ENCODE peak calls at places on chromosomes 3 and 15, in eight cellular contexts. N is choroid plexus epithelial cell; O is activated naive CD8-positive, alpha-beta T cell treated with anti-CD3 and anti-CD28 coated beads, Interleukin-2, amount 50 U/mL, for 24 hours; M is GDM1; I is osteoblast; B is heart left ventricle; R is activated T-helper 2 cell treated with anti-CD3 and anti-CD28 coated beads, Interferon-gamma antibody, Interleukin-2, Interleukin-4, amounts not matched to agents 10 μg/mL and 5 μg/mL and 100 μg/mL, durations not matched to agents 14 hours and 24 hours and 36 hours; J is Right ventricle myocardium superior. T is an unnamed sample.

GRCh38 chr3:174710622-174711021 is 148.5 kb upstream of the NAALADL2 start:
- DNase-seq in N (peak), O (no peak), M (no peak), I (no peak), B (no peak), R (no peak), J (no peak), T (no peak)

GRCh38 chr3:194573680-194574437 is 59.4 kb downstream of the TMEM44 start:
- DNase-seq in N (peak), O (peak), M (peak), I (no peak), B (peak), R (no peak), J (peak), T (peak)

GRCh38 chr3:71517206-71517855 is 66.2 kb downstream of the FOXP1 start:
- DNase-seq in N (no peak), O (no peak), M (no peak), I (no peak), B (no peak), R (no peak), J (no peak), T (no peak)

GRCh38 chr3:152202976-152203626 is 65.6 kb upstream of the MBNL1 start:
- DNase-seq in N (peak), O (no peak), M (no peak), I (no peak), B (no peak), R (no peak), J (no peak), T (peak)

GRCh38 chr3:123743121-123743520 is 141.0 kb downstream of the MYLK start:
- DNase-seq in N (no peak), O (no peak), M (no peak), I (no peak), B (no peak), R (no peak), J (no peak), T (no peak)

GRCh38 chr3:169104541-169104940 is 559.0 kb downstream of the MECOM start:
- DNase-seq in N (peak), O (no peak), M (no peak), I (no peak), B (no peak), R (no peak), J (no peak), T (no peak)

GRCh38 chr3:29100292-29100691 is 180.6 kb upstream of the RBMS3 start:
- DNase-seq in N (no peak), O (no peak), M (no peak), I (peak), B (no peak), R (no peak), J (no peak), T (no peak)

GRCh38 chr3:46829699-46830208 is 33.5 kb downstream of the MYL3 start:
- DNase-seq in N (no peak), O (peak), M (no peak), I (no peak), B (no peak), R (no peak), J (no peak), T (no peak)

GRCh38 chr3:30664449-30664848 is 58.0 kb downstream of the TGFBR2 start:
- DNase-seq in N (no peak), O (no peak), M (no peak), I (no peak), B (no peak), R (no peak), J (no peak), T (peak)

GRCh38 chr3:66574091-66574490 is 73.3 kb upstream of the LRIG1 start:
- DNase-seq in N (no peak), O (no peak), M (no peak), I (no peak), B (no peak), R (no peak), J (no peak), T (no peak)

GRCh38 chr15:50116477-50116876 is 2.6 kb downstream of the ATP8B4 start:
- DNase-seq in N (peak), O (peak), M (peak), I (no peak), B (no peak), R (no peak), J (no peak), T (peak)

GRCh38 chr3:127915115-127915936 is at the start of gene KBTBD12:
- DNase-seq in N (no peak), O (peak), M (no peak), I (peak), B (peak), R (no peak), J (peak), T (no peak)

GRCh38 chr3:55723653-55724406 is 236.7 kb upstream of the WNT5A start:
- DNase-seq in N (no peak), O (no peak), M (no peak), I (no peak), B (no peak), R (no peak), J (no peak), T (no peak)

GRCh38 chr3:17384567-17385296 is 357.7 kb downstream of the TBC1D5 start:
- DNase-seq in N (peak), O (no peak), M (no peak), I (no peak), B (no peak), R (no peak), J (no peak), T (no peak)

GRCh38 chr15:80953953-80954778 is 35.5 kb downstream of the MESD start:
- DNase-seq in N (no peak), O (no peak), M (no peak), I (peak), B (no peak), R (no peak), J (no peak), T (no peak)

GRCh38 chr15:62606376-62607164 is 436.0 kb upstream of the TPM1 start:
- DNase-seq in N (peak), O (no peak), M (no peak), I (peak), B (no peak), R (no peak), J (no peak), T (no peak)

GRCh38 chr15:85767785-85768529 is 26.8 kb downstream of the KLHL25 start:
- DNase-seq in N (no peak), O (no peak), M (no peak), I (peak), B (no peak), R (no peak), J (no peak), T (no peak)

GRCh38 chr15:48645558-48646330 is at the start of gene FBN1:
- DNase-seq in N (peak), O (peak), M (no peak), I (peak), B (peak), R (peak), J (peak), T (no peak)

GRCh38 chr3:42013652-42014442 is 51.9 kb upstream of the ULK4 start:
- DNase-seq in N (no peak), O (peak), M (no peak), I (peak), B (peak), R (peak), J (peak), T (no peak)

GRCh38 chr15:25416693-25417092 is 22.1 kb downstream of the UBE3A start:
- DNase-seq in N (no peak), O (no peak), M (no peak), I (no peak), B (no peak), R (no peak), J (no peak), T (no peak)

GRCh38 chr15:66749841-66750575 is 48.0 kb downstream of the SMAD6 start:
- DNase-seq in N (no peak), O (no peak), M (no peak), I (no peak), B (no peak), R (no peak), J (no peak), T (no peak)

GRCh38 chr3:157135671-157136396 is 24.1 kb downstream of the CCNL1 start:
- DNase-seq in N (peak), O (no peak), M (no peak), I (no peak), B (no peak), R (no peak), J (no peak), T (no peak)